ENCODE peak calls at places on chromosomes 1 and 21, in nine cellular contexts. S is HTR-8/SVneo; O is cardiac fibroblast; U is ascending aorta; K is dorsolateral prefrontal cortex; Y is CD4-positive, alpha-beta memory T cell; G is GM06990; F is left colon; A is NCI-H446 treated with DMSO at 0.1 percent for 48 hours. R is an unnamed sample.

GRCh38 chr1:230548357-230548756 is 93.9 kb upstream of the COG2 start:
- DNase-seq in A (no peak), G (no peak), Y (no peak), K (no peak), F (peak), S (no peak), O (no peak), U (no peak), R (no peak)

GRCh38 chr1:185152187-185152767 is 4.5 kb downstream of the TRMT1L start:
- DNase-seq in K (no peak), S (no peak), Y (no peak), F (no peak), A (no peak), G (no peak), O (peak), U (no peak), R (no peak)

GRCh38 chr21:46029201-46029924 is 47.8 kb downstream of the COL6A1 start:
- DNase-seq in O (peak), Y (no peak), G (no peak), U (no peak), K (no peak), F (no peak), S (no peak), A (no peak), R (no peak)

GRCh38 chr1:1858382-1859086 is 32.4 kb downstream of the GNB1 start:
- DNase-seq in A (peak), U (peak), Y (peak), F (peak), O (peak), K (peak), G (no peak), S (peak), R (no peak)

GRCh38 chr1:221040716-221041275 is 161.6 kb downstream of the HLX start:
- DNase-seq in Y (no peak), A (no peak), O (peak), F (no peak), G (no peak), K (no peak), U (no peak), S (no peak), R (no peak)

GRCh38 chr1:46131727-46132528 is 501 bp downstream of the PIK3R3 start:
- DNase-seq in A (peak), O (peak), U (no peak), F (peak), G (no peak), Y (peak), K (peak), S (no peak), R (no peak)

GRCh38 chr1:60942896-60943633 is 139.3 kb upstream of the NFIA start:
- DNase-seq in U (no peak), G (no peak), S (no peak), Y (no peak), A (no peak), K (no peak), O (no peak), F (no peak), R (no peak)

GRCh38 chr21:42564561-42564971 is 50.9 kb downstream of the SLC37A1 start:
- DNase-seq in A (no peak), K (peak), F (no peak), Y (no peak), U (no peak), O (no peak), S (no peak), G (no peak), R (no peak)

GRCh38 chr1:168867941-168868634 is 139.1 kb upstream of the DPT start:
- DNase-seq in F (no peak), G (no peak), Y (no peak), S (no peak), K (no peak), U (no peak), A (no peak), O (no peak), R (no peak)